ENCODE peak calls at places on chromosomes 11 and 22, in five cellular contexts. R is mucosa of gallbladder; X is PC-3; V is CD8-positive, alpha-beta T cell; O is fibroblast of mammary gland. A is an unnamed sample.

GRCh38 chr11:12206529-12206928 is 96.1 kb downstream of the MICAL2 start:
- DNase-seq in O (peak; percentile 73), R (no peak), V (no peak), X (no peak), A (no peak)

GRCh38 chr11:15841898-15842297 is 514.4 kb downstream of the SOX6 start:
- DNase-seq in V (no peak), R (no peak), O (no peak), X (no peak), A (no peak)

GRCh38 chr11:117200813-117201515 is 1.8 kb downstream of the TAGLN start:
- DNase-seq in V (no peak), O (peak; percentile 24), X (no peak), R (no peak), A (no peak)

GRCh38 chr11:102449651-102450570 is 2.7 kb downstream of the TMEM123 start:
- DNase-seq in X (no peak), R (no peak), O (no peak), V (no peak), A (no peak)

GRCh38 chr11:119222308-119222707 is 16.2 kb downstream of the CBL start:
- DNase-seq in V (no peak), O (peak; percentile 69), X (peak; percentile 28), R (no peak), A (peak; percentile 58)

GRCh38 chr11:102208835-102209234 is 98.6 kb downstream of the YAP1 start:
- DNase-seq in V (no peak), O (no peak), R (no peak), X (no peak), A (no peak)

GRCh38 chr22:46583571-46583970 is 36.6 kb upstream of the GRAMD4 start:
- DNase-seq in V (no peak), R (no peak), X (no peak), O (no peak), A (no peak)

GRCh38 chr22:49934144-49934890 is 15.9 kb downstream of the CRELD2 start:
- DNase-seq in X (peak; percentile 18), R (no peak), V (no peak), O (peak; percentile 69), A (peak; percentile 9)

GRCh38 chr11:15800121-15800800 is 556.1 kb downstream of the SOX6 start:
- DNase-seq in O (peak; percentile 71), X (peak; percentile 4), R (peak; percentile 40), V (no peak), A (peak; percentile 85)

GRCh38 chr11:116840224-116840745 is 2.9 kb upstream of the APOA1 start:
- DNase-seq in V (no peak), X (no peak), O (peak; percentile 29), R (no peak), A (peak; percentile 54)

GRCh38 chr11:14537134-14537599 is 17.0 kb upstream of the PSMA1 start:
- DNase-seq in X (peak; percentile 55), O (peak; percentile 36), V (peak; percentile 20), R (no peak), A (peak; percentile 55)

GRCh38 chr11:1566381-1567051 is 5.6 kb downstream of the DUSP8 start:
- DNase-seq in O (no peak), R (no peak), V (no peak), X (no peak), A (no peak)

GRCh38 chr11:93464938-93465337 is 78.3 kb downstream of the SMCO4 start:
- DNase-seq in X (no peak), O (no peak), R (no peak), V (no peak), A (no peak)

GRCh38 chr11:10743354-10744035 is 7.6 kb upstream of the CTR9 start:
- DNase-seq in R (no peak), X (no peak), V (peak; percentile 32), O (no peak), A (no peak)

GRCh38 chr11:83092488-83093384 is 21.0 kb upstream of the RAB30 start:
- DNase-seq in R (peak; percentile 66), V (no peak), O (no peak), X (peak; percentile 96), A (peak; percentile 5)

GRCh38 chr11:72308226-72309073 is 64.5 kb upstream of the PHOX2A start:
- DNase-seq in R (no peak), X (peak; percentile 35), O (peak; percentile 97), V (no peak), A (peak; percentile 89)

GRCh38 chr11:4430060-4430459 is 19.0 kb upstream of the OR52K2 start:
- DNase-seq in O (no peak), X (no peak), V (no peak), R (no peak), A (no peak)

GRCh38 chr11:131678658-131679340 is 308.4 kb downstream of the NTM start:
- DNase-seq in O (no peak), X (no peak), V (no peak), R (no peak), A (no peak)